ENCODE peak calls at places on chromosomes 4 and X, in eight cellular contexts. M, H, E, F, Q, C, A and B are unnamed samples.

GRCh38 chr4:2907226-2907625 is 56.0 kb downstream of the NOP14 start:
- DNase-seq in M (no peak), H (no peak), E (no peak), F (no peak), Q (no peak), C (no peak), A (no peak), B (no peak)

GRCh38 chr4:165328708-165329107 is 1.2 kb downstream of the MSMO1 start:
- DNase-seq in M (no peak), H (no peak), E (peak; percentile 25), F (no peak), Q (no peak), C (no peak), A (no peak), B (no peak)

GRCh38 chrX:54087661-54088060 is 43.4 kb upstream of the PHF8 start:
- DNase-seq in M (no peak), H (no peak), E (no peak), F (no peak), Q (no peak), C (no peak), A (no peak), B (no peak)

GRCh38 chr4:80197132-80197573 is at the start of gene PRDM8:
- DNase-seq in M (no peak), H (no peak), E (no peak), F (no peak), Q (no peak), C (no peak), A (peak; percentile 84), B (no peak)

GRCh38 chr4:126441173-126441810 is 1126.5 kb downstream of the FAT4 start:
- DNase-seq in M (no peak), H (no peak), E (no peak), F (no peak), Q (no peak), C (no peak), A (no peak), B (no peak)

GRCh38 chrX:10847333-10847732 is 226.9 kb upstream of the MID1 start:
- DNase-seq in M (no peak), H (no peak), E (no peak), F (no peak), Q (no peak), C (no peak), A (no peak), B (no peak)

GRCh38 chr4:41362647-41363383 is 106.1 kb downstream of the UCHL1 start:
- DNase-seq in M (no peak), H (no peak), E (no peak), F (no peak), Q (no peak), C (no peak), A (peak; percentile 20), B (no peak)

GRCh38 chr4:111400736-111401135 is 744.5 kb upstream of the FAM241A start:
- DNase-seq in M (no peak), H (no peak), E (no peak), F (no peak), Q (no peak), C (no peak), A (peak; percentile 44), B (no peak)

GRCh38 chr4:178414881-178415446 is 972.7 kb upstream of the AGA start:
- DNase-seq in M (peak; percentile 10), H (no peak), E (no peak), F (no peak), Q (peak; percentile 46), C (no peak), A (no peak), B (no peak)

GRCh38 chrX:148500428-148501120 is at the start of gene AFF2:
- DNase-seq in M (peak; percentile 38), H (peak; percentile 32), E (peak; percentile 63), F (peak; percentile 22), Q (peak; percentile 66), C (no peak), A (no peak), B (no peak)

GRCh38 chrX:22053486-22053885 is 21.4 kb downstream of the PHEX start:
- DNase-seq in M (no peak), H (no peak), E (no peak), F (no peak), Q (no peak), C (no peak), A (no peak), B (no peak)

GRCh38 chr4:64581422-64581821 is 172.2 kb upstream of the TECRL start:
- DNase-seq in M (no peak), H (no peak), E (no peak), F (no peak), Q (no peak), C (no peak), A (no peak), B (no peak)

GRCh38 chrX:31240982-31241381 is 169.1 kb upstream of the FTHL17 start:
- DNase-seq in M (no peak), H (no peak), E (no peak), F (no peak), Q (no peak), C (no peak), A (no peak), B (no peak)

GRCh38 chr4:129806986-129807385 is 711.0 kb downstream of the C4orf33 start:
- DNase-seq in M (no peak), H (no peak), E (no peak), F (no peak), Q (no peak), C (no peak), A (no peak), B (no peak)

GRCh38 chrX:79259073-79259689 is 108.0 kb downstream of the ITM2A start:
- DNase-seq in M (no peak), H (peak; percentile 20), E (peak; percentile 86), F (no peak), Q (no peak), C (peak; percentile 0), A (no peak), B (no peak)

GRCh38 chrX:1466971-1467561 is 14.4 kb upstream of the ASMTL start:
- DNase-seq in M (no peak), H (peak; percentile 72), E (peak; percentile 76), F (no peak), Q (peak; percentile 38), C (peak; percentile 84), A (no peak), B (no peak)

GRCh38 chrX:146907391-146908240 is 93.1 kb upstream of the CXorf51A start:
- DNase-seq in M (no peak), H (no peak), E (no peak), F (peak; percentile 1), Q (no peak), C (no peak), A (no peak), B (no peak)

GRCh38 chr4:38739438-38739837 is 43.4 kb downstream of the TLR10 start:
- DNase-seq in M (no peak), H (no peak), E (no peak), F (no peak), Q (no peak), C (no peak), A (no peak), B (no peak)

GRCh38 chrX:80011522-80011921 is 3.0 kb upstream of the TBX22 start:
- DNase-seq in M (no peak), H (no peak), E (no peak), F (no peak), Q (no peak), C (no peak), A (no peak), B (no peak)

GRCh38 chrX:25028726-25029125 is 13.0 kb upstream of the ARX start:
- DNase-seq in M (no peak), H (no peak), E (no peak), F (peak; percentile 48), Q (no peak), C (no peak), A (no peak), B (no peak)

GRCh38 chr4:41361831-41362646 is 105.3 kb downstream of the UCHL1 start:
- DNase-seq in M (no peak), H (no peak), E (no peak), F (no peak), Q (no peak), C (no peak), A (peak; percentile 54), B (no peak)

GRCh38 chrX:100864967-100865366 is 9.2 kb downstream of the NOX1 start:
- DNase-seq in M (no peak), H (no peak), E (no peak), F (no peak), Q (no peak), C (no peak), A (no peak), B (no peak)

GRCh38 chr4:90842960-90843359 is 715.8 kb downstream of the CCSER1 start:
- DNase-seq in M (no peak), H (peak; percentile 23), E (no peak), F (no peak), Q (no peak), C (peak; percentile 5), A (no peak), B (no peak)

GRCh38 chrX:30586516-30586915 is 8.9 kb upstream of the TASL start:
- DNase-seq in M (no peak), H (no peak), E (no peak), F (no peak), Q (no peak), C (no peak), A (no peak), B (no peak)

GRCh38 chrX:151019837-151020236 is 36.7 kb downstream of the HMGB3 start:
- DNase-seq in M (no peak), H (no peak), E (no peak), F (no peak), Q (no peak), C (no peak), A (no peak), B (no peak)

GRCh38 chrX:47623540-47624027 is 3.9 kb upstream of the SYN1 start:
- DNase-seq in M (peak; percentile 48), H (peak; percentile 68), E (no peak), F (peak; percentile 80), Q (peak; percentile 64), C (no peak), A (peak; percentile 37), B (no peak)

GRCh38 chr4:100870940-100871772 is 353.3 kb upstream of the EMCN start:
- DNase-seq in M (no peak), H (no peak), E (no peak), F (no peak), Q (peak; percentile 36), C (no peak), A (no peak), B (no peak)

GRCh38 chr4:55868691-55869090 is 15.2 kb downstream of the EXOC1 start:
- DNase-seq in M (no peak), H (no peak), E (no peak), F (no peak), Q (no peak), C (no peak), A (no peak), B (no peak)

GRCh38 chrX:727738-728621 is 97.4 kb downstream of the SHOX start:
- DNase-seq in M (no peak), H (no peak), E (peak; percentile 10), F (no peak), Q (no peak), C (no peak), A (no peak), B (peak; percentile 28)

GRCh38 chr4:112652216-112652615 is 15.3 kb downstream of the LARP7 start:
- DNase-seq in M (no peak), H (no peak), E (no peak), F (no peak), Q (no peak), C (no peak), A (no peak), B (no peak)

GRCh38 chr4:139214039-139214534 is 37.1 kb upstream of the ELF2 start:
- DNase-seq in M (peak; percentile 37), H (peak; percentile 64), E (peak; percentile 95), F (no peak), Q (no peak), C (peak; percentile 41), A (no peak), B (no peak)

GRCh38 chrX:119325456-119325855 is 73.7 kb upstream of the SLC25A43 start:
- DNase-seq in M (no peak), H (no peak), E (no peak), F (no peak), Q (no peak), C (no peak), A (no peak), B (no peak)

GRCh38 chr4:90503677-90504076 is 376.5 kb downstream of the CCSER1 start:
- DNase-seq in M (no peak), H (no peak), E (no peak), F (no peak), Q (no peak), C (no peak), A (no peak), B (no peak)

GRCh38 chr4:52260507-52261302 is 209.6 kb downstream of the SPATA18 start:
- DNase-seq in M (no peak), H (no peak), E (peak; percentile 26), F (no peak), Q (no peak), C (no peak), A (peak; percentile 1), B (no peak)